ENCODE peak calls at places on chromosomes 16 and 17, in five cellular contexts. S is anterior cingulate cortex, X is hypothalamus, G is RPMI7951, E is hepatic stellate cell. F is an unnamed sample.

GRCh38 chr16:3608069-3608468 is 3.3 kb downstream of the SLX4 start:
- DNase-seq in S (no peak), X (no peak), G (no peak), E (no peak), F (no peak)

GRCh38 chr16:19980866-19981265 is 92.8 kb downstream of the GPR139 start:
- DNase-seq in S (no peak), X (no peak), G (peak; percentile 11), E (no peak), F (peak; percentile 7)

GRCh38 chr17:57305918-57306317 is 49.6 kb downstream of the MSI2 start:
- DNase-seq in S (no peak), X (no peak), G (no peak), E (no peak), F (no peak)

GRCh38 chr16:11163761-11164261 is 92.2 kb downstream of the SOCS1 start:
- DNase-seq in S (no peak), X (no peak), G (no peak), E (no peak), F (no peak)

GRCh38 chr16:64182985-64183384 is 938.9 kb downstream of the CDH11 start:
- DNase-seq in S (no peak), X (no peak), G (no peak), E (no peak), F (no peak)

GRCh38 chr16:82832861-82833260 is 206.1 kb downstream of the CDH13 start:
- DNase-seq in S (no peak), X (no peak), G (peak; percentile 78), E (peak; percentile 40), F (peak; percentile 47)

GRCh38 chr17:7929158-7930029 is at the start of gene KCNAB3:
- DNase-seq in S (peak; percentile 53), X (peak; percentile 65), G (no peak), E (peak; percentile 84), F (no peak)

GRCh38 chr16:81319221-81319912 is 4.6 kb downstream of the GAN start:
- DNase-seq in S (no peak), X (no peak), G (peak; percentile 64), E (peak; percentile 55), F (peak; percentile 76)

GRCh38 chr17:13158511-13159240 is 140.8 kb upstream of the ELAC2 start:
- DNase-seq in S (no peak), X (no peak), G (no peak), E (no peak), F (no peak)